ENCODE peak calls at places on chromosomes 12 and 14, in eight cellular contexts. D, U, Q, W, N, P, C and E are unnamed samples. For H3K9me3 and H3K4me1, the result is how much of the 10 kb centered on the place peaks cover.

GRCh38 chr12:11014234-11014633 is 8.2 kb downstream of the TAS2R19 start:
- DNase-seq in D (no peak), U (no peak), Q (no peak), W (no peak), N (no peak), P (no peak), C (no peak), E (no peak)

GRCh38 chr14:28661171-28661772 is 105.3 kb upstream of the FOXG1 start:
- DNase-seq in D (no peak), U (no peak), Q (no peak), W (no peak), N (no peak), P (no peak), C (no peak), E (no peak)

GRCh38 chr14:71588028-71588427 is 344.2 kb upstream of the RGS6 start:
- DNase-seq in D (no peak), U (no peak), Q (no peak), W (no peak), N (no peak), P (no peak), C (no peak), E (no peak)

GRCh38 chr12:113422030-113422900 is at the start of gene SDSL:
- DNase-seq in D (peak), U (no peak), Q (peak), W (peak), N (peak), P (peak), C (peak), E (peak)

GRCh38 chr12:93803408-93803807 is 126.2 kb downstream of the CRADD start:
- DNase-seq in D (no peak), U (no peak), Q (no peak), W (no peak), N (no peak), P (no peak), C (no peak), E (no peak)

GRCh38 chr12:11150832-11151231 is 16.4 kb upstream of the TAS2R30 start:
- DNase-seq in D (no peak), U (no peak), Q (no peak), W (no peak), N (no peak), P (no peak), C (no peak), E (no peak)

GRCh38 chr12:121986494-121987245 is 35.0 kb upstream of the BCL7A start:
- DNase-seq in D (no peak), U (no peak), Q (no peak), W (no peak), N (no peak), P (no peak), C (no peak), E (peak)

GRCh38 chr14:103074699-103075341 is 9.2 kb upstream of the LBHD2 start:
- DNase-seq in D (no peak), U (no peak), Q (no peak), W (peak), N (peak), P (peak), C (peak), E (peak)

GRCh38 chr12:119659289-119659897 is 8.5 kb upstream of the PRKAB1 start:
- DNase-seq in D (no peak), U (no peak), Q (no peak), W (no peak), N (peak), P (peak), C (peak), E (peak)

GRCh38 chr12:120649442-120650248 is 9.2 kb downstream of the CABP1 start:
- DNase-seq in D (no peak), U (no peak), Q (no peak), W (peak), N (peak), P (no peak), C (no peak), E (peak)

GRCh38 chr12:71763682-71764379 is 9.2 kb downstream of the RAB21 start:
- DNase-seq in D (no peak), U (no peak), Q (no peak), W (no peak), N (no peak), P (no peak), C (no peak), E (no peak)

GRCh38 chr12:11677752-11678151 is 28.3 kb downstream of the ETV6 start:
- DNase-seq in D (no peak), U (no peak), Q (no peak), W (peak), N (no peak), P (no peak), C (no peak), E (no peak)

GRCh38 chr14:91322623-91323022 is 78.1 kb upstream of the GPR68 start:
- DNase-seq in D (no peak), U (no peak), Q (no peak), W (no peak), N (no peak), P (no peak), C (no peak), E (no peak)

GRCh38 chr12:95611676-95612309 is 60.5 kb upstream of the USP44 start:
- DNase-seq in D (no peak), U (no peak), Q (no peak), W (no peak), N (no peak), P (peak), C (no peak), E (no peak)

GRCh38 chr12:87518508-87518907 is 510.7 kb downstream of the C12orf50 start:
- DNase-seq in D (no peak), U (no peak), Q (no peak), W (no peak), N (no peak), P (no peak), C (no peak), E (no peak)

GRCh38 chr14:102793531-102794328 is 16.5 kb downstream of the TRAF3 start:
- DNase-seq in D (no peak), U (no peak), Q (no peak), W (no peak), N (no peak), P (no peak), C (no peak), E (no peak)

GRCh38 chr12:124515981-124516380 is 51.4 kb downstream of the NCOR2 start:
- DNase-seq in D (no peak), U (no peak), Q (no peak), W (no peak), N (no peak), P (peak), C (no peak), E (no peak)

GRCh38 chr12:116135209-116135930 is 142.1 kb downstream of the MED13L start:
- DNase-seq in D (no peak), U (no peak), Q (no peak), W (no peak), N (peak), P (peak), C (no peak), E (peak)

GRCh38 chr12:111798182-111798581 is 31.4 kb downstream of the ALDH2 start:
- DNase-seq in D (no peak), U (no peak), Q (no peak), W (no peak), N (no peak), P (no peak), C (no peak), E (no peak)

GRCh38 chr14:64704145-64704742 is at the start of gene PLEKHG3:
- DNase-seq in D (no peak), U (no peak), Q (no peak), W (peak), N (peak), P (peak), C (peak), E (peak)

GRCh38 chr14:101001311-101002069 is 98.0 kb upstream of the RTL1 start:
- DNase-seq in D (no peak), U (no peak), Q (no peak), W (no peak), N (no peak), P (no peak), C (no peak), E (no peak)

GRCh38 chr12:103881261-103881660 is 40.2 kb upstream of the NT5DC3 start:
- DNase-seq in D (no peak), U (no peak), Q (no peak), W (no peak), N (no peak), P (no peak), C (no peak), E (no peak)

GRCh38 chr14:54709444-54709843 is 142.5 kb downstream of the SAMD4A start:
- DNase-seq in D (no peak), U (no peak), Q (no peak), W (no peak), N (no peak), P (no peak), C (no peak), E (no peak)

GRCh38 chr14:61616524-61617185 is 78.7 kb upstream of the HIF1A start:
- DNase-seq in D (no peak), U (no peak), Q (no peak), W (no peak), N (no peak), P (no peak), C (no peak), E (no peak)

GRCh38 chr12:131636940-131637750 is 73.7 kb upstream of the SFSWAP start:
- DNase-seq in D (no peak), U (no peak), Q (no peak), W (no peak), N (no peak), P (no peak), C (no peak), E (no peak)

GRCh38 chr14:60232185-60232584 is 16.8 kb upstream of the PPM1A start:
- DNase-seq in D (no peak), U (no peak), Q (no peak), W (no peak), N (no peak), P (no peak), C (no peak), E (no peak)

GRCh38 chr14:100734031-100734990 is 7.6 kb downstream of the DLK1 start:
- DNase-seq in D (no peak), U (no peak), Q (no peak), W (no peak), N (no peak), P (no peak), C (no peak), E (no peak)

DNA sequence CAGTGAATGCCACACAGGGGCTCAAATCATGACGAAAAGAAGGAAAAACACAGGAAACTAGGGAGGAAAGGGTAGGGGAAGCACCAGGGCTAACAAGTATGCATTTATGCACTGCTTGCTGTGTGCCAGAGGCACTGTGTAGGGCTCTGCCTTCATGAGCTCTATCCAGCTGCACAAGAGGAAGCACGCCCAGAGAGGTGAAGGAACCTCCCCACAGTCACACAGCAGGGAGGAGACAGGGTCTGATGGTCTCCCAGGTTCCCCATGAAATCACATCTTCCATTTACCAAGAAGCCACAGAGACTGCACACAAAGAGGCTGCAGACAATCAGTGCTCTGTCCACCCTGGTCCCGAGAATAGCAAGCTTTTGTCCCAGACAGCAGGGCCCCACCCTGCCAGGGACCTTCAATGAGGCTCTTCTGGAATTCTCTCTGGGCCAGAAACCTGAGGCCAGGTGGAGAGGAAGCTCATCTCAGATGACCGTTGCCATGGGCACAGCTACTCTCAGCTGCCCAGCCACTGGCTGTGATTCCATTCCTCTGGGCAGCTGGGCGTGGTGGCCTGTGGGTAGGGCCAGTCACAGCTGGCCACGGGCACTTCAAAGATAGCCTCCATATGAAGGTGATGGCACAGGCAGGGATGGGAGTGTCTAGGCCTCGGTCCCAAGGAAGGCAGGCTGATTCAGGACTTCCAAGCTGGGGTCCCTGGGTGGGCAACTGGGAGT is 7.3 kb upstream of the TRPV4 start:
- DNase-seq in D (no peak), U (no peak), Q (no peak), W (no peak), N (no peak), P (no peak), C (peak), E (peak)
- H3K4me3 ChIP-seq in D (no peak), U (no peak), Q (no peak), W (no peak), N (no peak), P (no peak), C (no peak), E (no peak)

DNA sequence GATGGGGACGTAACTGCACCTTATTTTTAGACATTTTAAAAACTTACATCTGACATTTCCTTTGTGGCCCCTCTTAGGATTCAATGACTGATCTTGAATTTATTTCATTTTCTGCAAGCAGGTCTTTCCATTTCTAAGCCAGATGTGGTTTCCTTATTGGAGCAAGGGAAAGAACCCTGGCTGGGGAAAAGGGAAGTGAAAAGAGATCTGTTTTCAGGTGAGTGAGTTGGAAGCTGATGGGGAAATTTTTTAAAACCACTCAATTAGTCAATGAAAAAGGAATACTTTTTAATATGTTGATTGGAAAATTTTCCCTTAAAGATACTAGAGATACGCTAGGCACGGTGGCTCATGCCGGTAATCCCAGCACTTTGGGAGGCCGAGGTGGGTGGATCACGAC is 2.6 kb downstream of the ZNF140 start:
- DNase-seq in D (no peak), U (no peak), Q (no peak), W (no peak), N (no peak), P (no peak), C (no peak), E (no peak)
- H3K9me3 ChIP-seq in D (half or more), U (half or more), Q (half or more), W (half or more), N (under half), P (under half), C (under half), E (under half)

GRCh38 chr14:73474952-73475351 is 15.8 kb upstream of the RIOX1 start:
- DNase-seq in D (no peak), U (no peak), Q (no peak), W (no peak), N (no peak), P (no peak), C (no peak), E (no peak)

GRCh38 chr14:73477618-73478266 is 13.0 kb upstream of the RIOX1 start:
- DNase-seq in D (no peak), U (no peak), Q (no peak), W (no peak), N (no peak), P (no peak), C (no peak), E (no peak)

GRCh38 chr14:73476451-73476905 is 14.3 kb upstream of the RIOX1 start:
- DNase-seq in D (no peak), U (no peak), Q (no peak), W (no peak), N (no peak), P (no peak), C (no peak), E (no peak)

GRCh38 chr14:73478684-73479083 is 12.0 kb upstream of the RIOX1 start:
- DNase-seq in D (no peak), U (no peak), Q (no peak), W (no peak), N (no peak), P (no peak), C (no peak), E (no peak)
- H3K4me1 ChIP-seq in D (under half), U (under half), Q (under half), W (under half), N (under half), P (under half), C (under half), E (under half)

GRCh38 chr12:25005376-25005775 is 56.5 kb upstream of the BCAT1 start:
- DNase-seq in D (no peak), U (no peak), Q (no peak), W (no peak), N (no peak), P (no peak), C (no peak), E (no peak)
- H3K4me3 ChIP-seq in D (no peak), U (no peak), Q (no peak), W (no peak), N (no peak), P (no peak), C (no peak), E (no peak)

GRCh38 chr14:105857816-105858675 is 331.7 kb downstream of the TMEM121 start:
- DNase-seq in D (no peak), U (no peak), Q (no peak), W (peak), N (peak), P (no peak), C (no peak), E (no peak)
- H3K9me3 ChIP-seq in D (under half), U (under half), Q (under half), W (under half), N (under half), P (under half), C (under half), E (under half)